ENCODE peak calls at places on chromosomes 4 and X, in eight cellular contexts. B is stimulated activated CD4-positive, alpha-beta T cell treated with anti-CD3 and anti-CD28 coated beads, Interleukin-12 subunit alpha, Interleukin-12 subunit beta, amount 100 ng/mL, for 4 hours; N is fibroblast of the aortic adventitia; V is Caco-2; U is stromal cell of bone marrow; E is activated CD4-positive, alpha-beta memory T cell treated with anti-CD3 and anti-CD28 coated beads, Interleukin-2, amount 10 ng/mL, durations not matched to agents 7 days and 5 days; H is T-helper 2 cell; Y is NCI-H1092. W is an unnamed sample.

GRCh38 chrX:119237526-119238035 is 1.5 kb downstream of the PGRMC1 start:
- DNase-seq in B (no peak), N (no peak), V (no peak), U (no peak), E (no peak), H (no peak), Y (no peak), W (no peak)

GRCh38 chrX:150587585-150588503 is 19.4 kb downstream of the MTM1 start:
- DNase-seq in B (peak; percentile 39), N (peak; percentile 46), V (peak; percentile 28), U (peak; percentile 9), E (peak; percentile 31), H (no peak), Y (no peak), W (no peak)

GRCh38 chrX:133307637-133308485 is 89.7 kb upstream of the TFDP3 start:
- DNase-seq in B (no peak), N (peak; percentile 5), V (no peak), U (no peak), E (no peak), H (no peak), Y (no peak), W (no peak)

GRCh38 chr4:105605493-105605892 is 53.1 kb downstream of the ARHGEF38 start:
- DNase-seq in B (no peak), N (peak; percentile 48), V (no peak), U (no peak), E (no peak), H (no peak), Y (no peak), W (no peak)

GRCh38 chrX:18401848-18402213 is 23.6 kb upstream of the CDKL5 start:
- DNase-seq in B (no peak), N (no peak), V (no peak), U (no peak), E (no peak), H (no peak), Y (no peak), W (no peak)

GRCh38 chrX:44042731-44043130 is 69.5 kb upstream of the NDP start:
- DNase-seq in B (no peak), N (peak; percentile 8), V (no peak), U (no peak), E (no peak), H (no peak), Y (no peak), W (no peak)

GRCh38 chr4:139535852-139536234 is 20.2 kb downstream of the SETD7 start:
- DNase-seq in B (no peak), N (no peak), V (no peak), U (no peak), E (no peak), H (no peak), Y (no peak), W (no peak)

GRCh38 chr4:128289523-128290158 is 2.0 kb upstream of the PGRMC2 start:
- DNase-seq in B (no peak), N (no peak), V (no peak), U (no peak), E (no peak), H (no peak), Y (no peak), W (no peak)

GRCh38 chrX:49915352-49916222 is 6.8 kb upstream of the CLCN5 start:
- DNase-seq in B (peak; percentile 20), N (peak; percentile 75), V (peak; percentile 56), U (no peak), E (peak; percentile 38), H (peak; percentile 17), Y (peak; percentile 60), W (no peak)

GRCh38 chr4:5707366-5708133 is 809 bp downstream of the EVC2 start:
- DNase-seq in B (no peak), N (no peak), V (no peak), U (no peak), E (no peak), H (no peak), Y (no peak), W (no peak)

GRCh38 chrX:19772759-19773623 is 114.4 kb downstream of the SH3KBP1 start:
- DNase-seq in B (no peak), N (no peak), V (no peak), U (no peak), E (no peak), H (no peak), Y (no peak), W (no peak)

GRCh38 chr4:18020145-18020670 is 1.3 kb downstream of the LCORL start:
- DNase-seq in B (no peak), N (peak; percentile 21), V (no peak), U (no peak), E (no peak), H (no peak), Y (no peak), W (no peak)

GRCh38 chrX:7698248-7698647 is 144.7 kb upstream of the VCX start:
- DNase-seq in B (no peak), N (no peak), V (no peak), U (no peak), E (no peak), H (no peak), Y (no peak), W (no peak)

GRCh38 chr4:48546336-48546735 is 56.3 kb downstream of the ZAR1 start:
- DNase-seq in B (peak; percentile 10), N (peak; percentile 60), V (peak; percentile 43), U (peak; percentile 13), E (peak; percentile 42), H (no peak), Y (no peak), W (no peak)

GRCh38 chr4:151462554-151462953 is 53.6 kb downstream of the FHIP1A start:
- DNase-seq in B (no peak), N (no peak), V (no peak), U (no peak), E (no peak), H (no peak), Y (no peak), W (no peak)

GRCh38 chrX:46965125-46965758 is 53.0 kb downstream of the JADE3 start:
- DNase-seq in B (no peak), N (peak; percentile 49), V (no peak), U (no peak), E (no peak), H (no peak), Y (no peak), W (no peak)

GRCh38 chrX:120824021-120824420 is 51.6 kb downstream of the CT47B1 start:
- DNase-seq in B (no peak), N (no peak), V (no peak), U (no peak), E (no peak), H (no peak), Y (no peak), W (no peak)

GRCh38 chr4:9679704-9680478 is 101.5 kb upstream of the DRD5 start:
- DNase-seq in B (no peak), N (no peak), V (no peak), U (no peak), E (no peak), H (no peak), Y (no peak), W (no peak)

GRCh38 chr4:163548481-163549243 is 54.2 kb downstream of the TMA16 start:
- DNase-seq in B (no peak), N (peak; percentile 75), V (peak; percentile 49), U (peak; percentile 39), E (no peak), H (no peak), Y (no peak), W (no peak)

GRCh38 chr4:84948056-84948455 is 18.4 kb downstream of the WDFY3 start:
- DNase-seq in B (no peak), N (peak; percentile 49), V (no peak), U (no peak), E (no peak), H (no peak), Y (no peak), W (no peak)

GRCh38 chr4:304987-305680 is at the start of gene ZNF732:
- DNase-seq in B (no peak), N (peak; percentile 14), V (no peak), U (peak; percentile 25), E (no peak), H (no peak), Y (peak; percentile 48), W (no peak)

GRCh38 chr4:77044458-77045124 is 31.2 kb downstream of the CCNI start:
- DNase-seq in B (no peak), N (peak; percentile 78), V (peak; percentile 29), U (peak; percentile 57), E (no peak), H (no peak), Y (no peak), W (no peak)

GRCh38 chrX:110045988-110046387 is 43.1 kb downstream of the TMEM164 start:
- DNase-seq in B (no peak), N (no peak), V (peak; percentile 5), U (no peak), E (no peak), H (no peak), Y (no peak), W (no peak)

W was measured in activated CD8-positive, alpha-beta memory T cell treated with anti-CD3 and anti-CD28 coated beads, Interleukin-2, amount 50 U/mL, for 48 hours.